ENCODE peak calls at places on chromosomes 11 and 22, in ten cellular contexts. One of them, this sample, is unnamed.
A peak's percentile ranks its signal among the peaks of the same experiment; 100 is the strongest.

GRCh38 chr11:12508151-12508740 is 130.9 kb downstream of the PARVA start:
- DNase-seq in germinal center: no peak
- DNase-seq in GM23248: peak; percentile 85
- DNase-seq in HCT116: no peak
- DNase-seq in dorsolateral prefrontal cortex: no peak
- DNase-seq in fibroblast of lung: peak; percentile 78
- DNase-seq in effector CD8-positive, alpha-beta T cell: no peak
- DNase-seq in AG09309: peak; percentile 62
- DNase-seq in naive B cell: no peak
- DNase-seq in nucleus accumbens: no peak
- DNase-seq in this sample: peak; percentile 16

GRCh38 chr11:119359365-119360229 is 13.1 kb upstream of the MFRP start:
- DNase-seq in germinal center: peak; percentile 40
- DNase-seq in GM23248: no peak
- DNase-seq in HCT116: no peak
- DNase-seq in dorsolateral prefrontal cortex: no peak
- DNase-seq in fibroblast of lung: no peak
- DNase-seq in effector CD8-positive, alpha-beta T cell: no peak
- DNase-seq in AG09309: no peak
- DNase-seq in naive B cell: no peak
- DNase-seq in nucleus accumbens: no peak
- DNase-seq in this sample: no peak

GRCh38 chr11:78742430-78742829 is 167.8 kb upstream of the NARS2 start:
- DNase-seq in germinal center: no peak
- DNase-seq in GM23248: peak; percentile 5
- DNase-seq in HCT116: no peak
- DNase-seq in dorsolateral prefrontal cortex: no peak
- DNase-seq in fibroblast of lung: peak; percentile 30
- DNase-seq in effector CD8-positive, alpha-beta T cell: no peak
- DNase-seq in AG09309: no peak
- DNase-seq in naive B cell: no peak
- DNase-seq in nucleus accumbens: no peak
- DNase-seq in this sample: peak; percentile 12

GRCh38 chr11:69874984-69875673 is 55.9 kb upstream of the FGF3 start:
- DNase-seq in germinal center: no peak
- DNase-seq in GM23248: no peak
- DNase-seq in HCT116: no peak
- DNase-seq in dorsolateral prefrontal cortex: peak; percentile 25
- DNase-seq in fibroblast of lung: no peak
- DNase-seq in effector CD8-positive, alpha-beta T cell: no peak
- DNase-seq in AG09309: no peak
- DNase-seq in naive B cell: no peak
- DNase-seq in nucleus accumbens: no peak
- DNase-seq in this sample: no peak

GRCh38 chr11:62149986-62150886 is 26.4 kb downstream of the INCENP start:
- DNase-seq in germinal center: no peak
- DNase-seq in GM23248: no peak
- DNase-seq in HCT116: no peak
- DNase-seq in dorsolateral prefrontal cortex: peak; percentile 16
- DNase-seq in fibroblast of lung: no peak
- DNase-seq in effector CD8-positive, alpha-beta T cell: no peak
- DNase-seq in AG09309: no peak
- DNase-seq in naive B cell: no peak
- DNase-seq in nucleus accumbens: no peak
- DNase-seq in this sample: no peak

GRCh38 chr22:17258015-17258827 is 39.0 kb upstream of the ADA2 start:
- DNase-seq in germinal center: peak; percentile 58
- DNase-seq in GM23248: peak; percentile 15
- DNase-seq in HCT116: no peak
- DNase-seq in dorsolateral prefrontal cortex: peak; percentile 31
- DNase-seq in fibroblast of lung: peak; percentile 37
- DNase-seq in effector CD8-positive, alpha-beta T cell: no peak
- DNase-seq in AG09309: no peak
- DNase-seq in naive B cell: peak; percentile 50
- DNase-seq in nucleus accumbens: no peak
- DNase-seq in this sample: peak; percentile 42

GRCh38 chr22:29277927-29278326 is 9.9 kb downstream of the EWSR1 start:
- DNase-seq in germinal center: no peak
- DNase-seq in GM23248: no peak
- DNase-seq in HCT116: no peak
- DNase-seq in dorsolateral prefrontal cortex: no peak
- DNase-seq in fibroblast of lung: no peak
- DNase-seq in effector CD8-positive, alpha-beta T cell: no peak
- DNase-seq in AG09309: no peak
- DNase-seq in naive B cell: no peak
- DNase-seq in nucleus accumbens: no peak
- DNase-seq in this sample: no peak

GRCh38 chr22:36027960-36028645 is 521 bp downstream of the RBFOX2 start:
- DNase-seq in germinal center: no peak
- DNase-seq in GM23248: no peak
- DNase-seq in HCT116: no peak
- DNase-seq in dorsolateral prefrontal cortex: no peak
- DNase-seq in fibroblast of lung: no peak
- DNase-seq in effector CD8-positive, alpha-beta T cell: no peak
- DNase-seq in AG09309: no peak
- DNase-seq in naive B cell: peak; percentile 14
- DNase-seq in nucleus accumbens: peak; percentile 71
- DNase-seq in this sample: no peak

GRCh38 chr11:2940166-2940929 is 11.1 kb upstream of the PHLDA2 start:
- DNase-seq in germinal center: no peak
- DNase-seq in GM23248: peak; percentile 82
- DNase-seq in HCT116: peak; percentile 53
- DNase-seq in dorsolateral prefrontal cortex: no peak
- DNase-seq in fibroblast of lung: no peak
- DNase-seq in effector CD8-positive, alpha-beta T cell: no peak
- DNase-seq in AG09309: no peak
- DNase-seq in naive B cell: no peak
- DNase-seq in nucleus accumbens: no peak
- DNase-seq in this sample: no peak

GRCh38 chr11:44530413-44531115 is 34.9 kb upstream of the CD82 start:
- DNase-seq in germinal center: no peak
- DNase-seq in GM23248: peak; percentile 32
- DNase-seq in HCT116: no peak
- DNase-seq in dorsolateral prefrontal cortex: no peak
- DNase-seq in fibroblast of lung: peak; percentile 68
- DNase-seq in effector CD8-positive, alpha-beta T cell: no peak
- DNase-seq in AG09309: no peak
- DNase-seq in naive B cell: no peak
- DNase-seq in nucleus accumbens: no peak
- DNase-seq in this sample: no peak

GRCh38 chr11:119155733-119156492 is 7.1 kb downstream of the ABCG4 start:
- DNase-seq in germinal center: no peak
- DNase-seq in GM23248: peak; percentile 35
- DNase-seq in HCT116: peak; percentile 43
- DNase-seq in dorsolateral prefrontal cortex: no peak
- DNase-seq in fibroblast of lung: no peak
- DNase-seq in effector CD8-positive, alpha-beta T cell: no peak
- DNase-seq in AG09309: no peak
- DNase-seq in naive B cell: no peak
- DNase-seq in nucleus accumbens: no peak
- DNase-seq in this sample: no peak